ENCODE peak calls at places on chromosomes 7 and 10, in eight cellular contexts. One of them, this sample, is unnamed. For H3K36me3, the result is how much of the 10 kb centered on the place peaks cover.

GRCh38 chr7:137850586-137850985 is 3.8 kb upstream of the DGKI start:
- DNase-seq in prostate gland: no peak
- DNase-seq in spleen: no peak
- DNase-seq in HCT116: no peak
- DNase-seq in right lobe of liver: no peak
- DNase-seq in ovary: no peak
- DNase-seq in heart left ventricle: no peak
- DNase-seq in transverse colon: no peak
- DNase-seq in this sample: no peak

GRCh38 chr7:50791921-50792341 is 9.2 kb upstream of the GRB10 start:
- DNase-seq in prostate gland: peak
- DNase-seq in heart left ventricle: no peak
- DNase-seq in transverse colon: no peak
- DNase-seq in HCT116: no peak
- DNase-seq in ovary: no peak
- DNase-seq in spleen: no peak
- DNase-seq in right lobe of liver: no peak
- DNase-seq in this sample: no peak

GRCh38 chr7:156002362-156003001 is 190.2 kb upstream of the SHH start:
- DNase-seq in transverse colon: no peak
- DNase-seq in right lobe of liver: no peak
- DNase-seq in heart left ventricle: no peak
- DNase-seq in prostate gland: no peak
- DNase-seq in HCT116: no peak
- DNase-seq in ovary: no peak
- DNase-seq in spleen: no peak
- DNase-seq in this sample: no peak

GRCh38 chr7:76512941-76513816 is 2.8 kb downstream of the UPK3B start:
- DNase-seq in prostate gland: no peak
- DNase-seq in HCT116: peak
- DNase-seq in right lobe of liver: no peak
- DNase-seq in heart left ventricle: peak
- DNase-seq in spleen: peak
- DNase-seq in ovary: no peak
- DNase-seq in transverse colon: no peak
- DNase-seq in this sample: no peak

GRCh38 chr10:13858709-13859108 is 271.9 kb downstream of the PRPF18 start:
- DNase-seq in heart left ventricle: no peak
- DNase-seq in ovary: no peak
- DNase-seq in right lobe of liver: no peak
- DNase-seq in spleen: no peak
- DNase-seq in prostate gland: no peak
- DNase-seq in HCT116: no peak
- DNase-seq in transverse colon: no peak
- DNase-seq in this sample: no peak

GRCh38 chr7:157757211-157757610 is 420.4 kb downstream of the DNAJB6 start:
- DNase-seq in ovary: no peak
- DNase-seq in heart left ventricle: no peak
- DNase-seq in prostate gland: no peak
- DNase-seq in HCT116: no peak
- DNase-seq in transverse colon: no peak
- DNase-seq in right lobe of liver: no peak
- DNase-seq in spleen: no peak
- DNase-seq in this sample: no peak

GRCh38 chr7:39838326-39838725 is 111.7 kb upstream of the CDK13 start:
- DNase-seq in ovary: peak
- DNase-seq in spleen: no peak
- DNase-seq in right lobe of liver: no peak
- DNase-seq in transverse colon: peak
- DNase-seq in prostate gland: no peak
- DNase-seq in heart left ventricle: no peak
- DNase-seq in HCT116: peak
- DNase-seq in this sample: peak

GRCh38 chr7:23852988-23853387 is 143.0 kb downstream of the STK31 start:
- DNase-seq in HCT116: no peak
- DNase-seq in prostate gland: no peak
- DNase-seq in spleen: no peak
- DNase-seq in ovary: no peak
- DNase-seq in heart left ventricle: no peak
- DNase-seq in right lobe of liver: no peak
- DNase-seq in transverse colon: no peak
- DNase-seq in this sample: no peak

GRCh38 chr10:72259491-72260214 is 14.1 kb upstream of the DDIT4 start:
- DNase-seq in spleen: no peak
- DNase-seq in transverse colon: no peak
- DNase-seq in HCT116: no peak
- DNase-seq in prostate gland: peak
- DNase-seq in ovary: no peak
- DNase-seq in right lobe of liver: no peak
- DNase-seq in heart left ventricle: peak
- DNase-seq in this sample: no peak

GRCh38 chr7:30906520-30907240 is 5.0 kb upstream of the AQP1 start:
- DNase-seq in prostate gland: no peak
- DNase-seq in transverse colon: no peak
- DNase-seq in spleen: no peak
- DNase-seq in ovary: no peak
- DNase-seq in heart left ventricle: no peak
- DNase-seq in right lobe of liver: no peak
- DNase-seq in HCT116: no peak
- DNase-seq in this sample: no peak

GRCh38 chr7:148045521-148045920 is 545.0 kb upstream of the C7orf33 start:
- DNase-seq in HCT116: no peak
- DNase-seq in transverse colon: no peak
- DNase-seq in ovary: no peak
- DNase-seq in heart left ventricle: no peak
- DNase-seq in right lobe of liver: no peak
- DNase-seq in prostate gland: no peak
- DNase-seq in spleen: no peak
- DNase-seq in this sample: no peak

GRCh38 chr7:105806592-105807266 is 69.7 kb downstream of the ATXN7L1 start:
- DNase-seq in spleen: no peak
- DNase-seq in prostate gland: no peak
- DNase-seq in HCT116: no peak
- DNase-seq in heart left ventricle: no peak
- DNase-seq in right lobe of liver: no peak
- DNase-seq in transverse colon: peak
- DNase-seq in ovary: no peak
- DNase-seq in this sample: peak

GRCh38 chr7:97430001-97430400 is 301.9 kb upstream of the TAC1 start:
- DNase-seq in heart left ventricle: no peak
- DNase-seq in right lobe of liver: no peak
- DNase-seq in transverse colon: no peak
- DNase-seq in HCT116: no peak
- DNase-seq in spleen: no peak
- DNase-seq in ovary: no peak
- DNase-seq in prostate gland: no peak
- DNase-seq in this sample: no peak

GRCh38 chr10:113854757-113855626 is 531 bp downstream of the NHLRC2 start:
- DNase-seq in spleen: peak
- DNase-seq in heart left ventricle: peak
- DNase-seq in HCT116: peak
- DNase-seq in ovary: peak
- DNase-seq in right lobe of liver: peak
- DNase-seq in prostate gland: peak
- DNase-seq in transverse colon: peak
- DNase-seq in this sample: peak
- TF ChIP-seq POLR2A in spleen: no peak
- TF ChIP-seq POLR2A in heart left ventricle: peak
- TF ChIP-seq POLR2A in HCT116: peak
- TF ChIP-seq POLR2A in ovary: no peak
- TF ChIP-seq POLR2A in right lobe of liver: peak
- TF ChIP-seq POLR2A in prostate gland: no peak
- TF ChIP-seq POLR2A in transverse colon: peak
- TF ChIP-seq POLR2A in this sample: peak

GRCh38 chr10:33267708-33268107 is 66.8 kb downstream of the NRP1 start:
- DNase-seq in right lobe of liver: no peak
- DNase-seq in spleen: no peak
- DNase-seq in prostate gland: no peak
- DNase-seq in HCT116: no peak
- DNase-seq in heart left ventricle: no peak
- DNase-seq in ovary: no peak
- DNase-seq in transverse colon: no peak
- DNase-seq in this sample: no peak

GRCh38 chr10:33260403-33261239 is 73.8 kb downstream of the NRP1 start:
- DNase-seq in right lobe of liver: no peak
- DNase-seq in prostate gland: no peak
- DNase-seq in transverse colon: no peak
- DNase-seq in ovary: no peak
- DNase-seq in spleen: no peak
- DNase-seq in heart left ventricle: no peak
- DNase-seq in HCT116: no peak
- DNase-seq in this sample: no peak

GRCh38 chr10:33262871-33263270 is 71.6 kb downstream of the NRP1 start:
- DNase-seq in transverse colon: no peak
- DNase-seq in prostate gland: no peak
- DNase-seq in ovary: no peak
- DNase-seq in HCT116: no peak
- DNase-seq in spleen: no peak
- DNase-seq in right lobe of liver: no peak
- DNase-seq in heart left ventricle: no peak
- DNase-seq in this sample: no peak

GRCh38 chr10:33263453-33263852 is 71.0 kb downstream of the NRP1 start:
- DNase-seq in heart left ventricle: no peak
- DNase-seq in ovary: no peak
- DNase-seq in spleen: no peak
- DNase-seq in HCT116: no peak
- DNase-seq in transverse colon: no peak
- DNase-seq in right lobe of liver: no peak
- DNase-seq in prostate gland: no peak
- DNase-seq in this sample: no peak

DNA sequence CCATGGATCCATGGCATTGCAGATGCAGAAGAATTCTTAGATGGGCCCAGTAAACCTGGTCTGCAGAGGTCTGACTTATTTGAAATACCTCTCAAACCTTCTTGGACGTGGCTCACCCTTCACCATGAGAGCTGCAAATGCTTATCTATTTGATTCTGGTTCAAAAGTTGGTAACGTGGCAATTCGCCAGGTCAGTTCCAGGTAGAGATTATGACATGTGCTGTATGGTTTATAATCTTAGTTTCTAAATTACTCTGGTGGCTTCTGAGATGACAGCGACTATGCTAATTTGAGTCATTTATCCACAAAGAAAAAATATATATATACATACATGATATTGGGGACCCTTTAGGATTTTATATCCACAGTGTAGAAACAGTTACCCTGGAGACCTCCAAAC is 68.8 kb downstream of the NRP1 start:
- DNase-seq in right lobe of liver: no peak
- DNase-seq in ovary: no peak
- DNase-seq in transverse colon: peak
- DNase-seq in heart left ventricle: no peak
- DNase-seq in HCT116: no peak
- DNase-seq in spleen: no peak
- DNase-seq in prostate gland: no peak
- DNase-seq in this sample: no peak
- H3K27ac ChIP-seq in right lobe of liver: peak
- H3K27ac ChIP-seq in ovary: no peak
- H3K27ac ChIP-seq in transverse colon: peak
- H3K27ac ChIP-seq in heart left ventricle: peak
- H3K27ac ChIP-seq in HCT116: no peak
- H3K27ac ChIP-seq in spleen: no peak
- H3K27ac ChIP-seq in prostate gland: no peak
- H3K27ac ChIP-seq in this sample: no peak

DNA sequence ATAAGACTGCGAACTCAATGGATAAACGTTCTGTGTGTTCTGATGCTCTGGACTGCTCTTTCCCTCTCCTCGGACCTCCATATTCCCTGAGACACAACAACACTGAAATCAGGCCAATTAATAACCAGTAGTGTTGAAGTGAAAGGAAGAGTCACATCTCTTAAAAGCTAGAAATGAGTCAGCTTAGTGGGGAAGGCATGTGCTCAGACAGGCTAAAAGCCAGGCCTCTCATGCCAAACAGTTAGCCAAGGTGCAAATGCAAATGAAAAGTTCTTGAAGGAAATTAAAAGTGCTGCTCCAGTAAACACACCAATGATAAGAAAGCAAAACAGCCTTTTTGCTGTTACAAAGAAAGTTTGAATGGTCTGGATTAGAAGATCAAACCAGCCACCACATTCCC is 29.3 kb downstream of the TNS3 start:
- DNase-seq in transverse colon: no peak
- DNase-seq in HCT116: no peak
- DNase-seq in heart left ventricle: no peak
- DNase-seq in spleen: no peak
- DNase-seq in ovary: no peak
- DNase-seq in prostate gland: no peak
- DNase-seq in right lobe of liver: no peak
- DNase-seq in this sample: peak
- H3K36me3 ChIP-seq in transverse colon: under half
- H3K36me3 ChIP-seq in HCT116: under half
- H3K36me3 ChIP-seq in heart left ventricle: under half
- H3K36me3 ChIP-seq in spleen: under half
- H3K36me3 ChIP-seq in ovary: under half
- H3K36me3 ChIP-seq in prostate gland: under half
- H3K36me3 ChIP-seq in right lobe of liver: under half
- H3K36me3 ChIP-seq in this sample: under half

GRCh38 chr10:865924-866576 is 65.5 kb downstream of the LARP4B start:
- DNase-seq in spleen: no peak
- DNase-seq in ovary: no peak
- DNase-seq in right lobe of liver: no peak
- DNase-seq in prostate gland: no peak
- DNase-seq in heart left ventricle: no peak
- DNase-seq in transverse colon: no peak
- DNase-seq in HCT116: no peak
- DNase-seq in this sample: no peak
- TF ChIP-seq POLR2A in spleen: no peak
- TF ChIP-seq POLR2A in ovary: no peak
- TF ChIP-seq POLR2A in right lobe of liver: no peak
- TF ChIP-seq POLR2A in prostate gland: no peak
- TF ChIP-seq POLR2A in heart left ventricle: no peak
- TF ChIP-seq POLR2A in transverse colon: no peak
- TF ChIP-seq POLR2A in HCT116: no peak
- TF ChIP-seq POLR2A in this sample: no peak